ENCODE peak calls at places on chromosomes 13 and 19, in five cellular contexts. One of them, this sample, is unnamed.
A peak's percentile ranks its signal among the peaks of the same experiment; 100 is the strongest.

GRCh38 chr19:21084343-21084742 is 2.3 kb downstream of the ZNF714 start:
- DNase-seq in uterus: no peak
- DNase-seq in A549: no peak
- DNase-seq in thoracic aorta: no peak
- DNase-seq in mesendoderm: peak; percentile 26
- DNase-seq in this sample: no peak

GRCh38 chr13:52845334-52845761 is 3.1 kb downstream of the PCDH8 start:
- DNase-seq in uterus: no peak
- DNase-seq in A549: no peak
- DNase-seq in thoracic aorta: no peak
- DNase-seq in mesendoderm: peak; percentile 70
- DNase-seq in this sample: no peak

GRCh38 chr13:86922936-86923335 is 748.2 kb upstream of the SLITRK5 start:
- DNase-seq in uterus: no peak
- DNase-seq in A549: no peak
- DNase-seq in thoracic aorta: no peak
- DNase-seq in mesendoderm: no peak
- DNase-seq in this sample: no peak

GRCh38 chr19:17172624-17173345 is 42.4 kb upstream of the USE1 start:
- DNase-seq in uterus: no peak
- DNase-seq in A549: no peak
- DNase-seq in thoracic aorta: no peak
- DNase-seq in mesendoderm: peak; percentile 42
- DNase-seq in this sample: peak; percentile 66

GRCh38 chr19:39946532-39946931 is 12.1 kb upstream of the FCGBP start:
- DNase-seq in uterus: no peak
- DNase-seq in A549: no peak
- DNase-seq in thoracic aorta: no peak
- DNase-seq in mesendoderm: no peak
- DNase-seq in this sample: no peak

GRCh38 chr13:113934576-113934975 is 39.3 kb downstream of the C13orf46 start:
- DNase-seq in uterus: peak; percentile 15
- DNase-seq in A549: no peak
- DNase-seq in thoracic aorta: no peak
- DNase-seq in mesendoderm: no peak
- DNase-seq in this sample: no peak

GRCh38 chr13:97574926-97575325 is 141.0 kb downstream of the RAP2A start:
- DNase-seq in uterus: no peak
- DNase-seq in A549: no peak
- DNase-seq in thoracic aorta: no peak
- DNase-seq in mesendoderm: peak; percentile 89
- DNase-seq in this sample: peak; percentile 54

GRCh38 chr13:104837756-104838155 is 1697.7 kb downstream of the EFNB2 start:
- DNase-seq in uterus: no peak
- DNase-seq in A549: no peak
- DNase-seq in thoracic aorta: no peak
- DNase-seq in mesendoderm: no peak
- DNase-seq in this sample: no peak

GRCh38 chr19:45008554-45008953 is 7.3 kb downstream of the RELB start:
- DNase-seq in uterus: no peak
- DNase-seq in A549: no peak
- DNase-seq in thoracic aorta: no peak
- DNase-seq in mesendoderm: peak; percentile 19
- DNase-seq in this sample: peak; percentile 75

GRCh38 chr13:97316390-97316789 is 94.3 kb downstream of the MBNL2 start:
- DNase-seq in uterus: no peak
- DNase-seq in A549: no peak
- DNase-seq in thoracic aorta: no peak
- DNase-seq in mesendoderm: no peak
- DNase-seq in this sample: no peak

GRCh38 chr19:41934849-41935374 is 6.7 kb upstream of the ERFL start:
- DNase-seq in uterus: peak; percentile 53
- DNase-seq in A549: peak; percentile 96
- DNase-seq in thoracic aorta: no peak
- DNase-seq in mesendoderm: peak; percentile 88
- DNase-seq in this sample: peak; percentile 90

GRCh38 chr13:50735071-50735470 is 108.4 kb downstream of the DLEU7 start:
- DNase-seq in uterus: no peak
- DNase-seq in A549: no peak
- DNase-seq in thoracic aorta: no peak
- DNase-seq in mesendoderm: no peak
- DNase-seq in this sample: no peak

GRCh38 chr13:95239293-95239692 is 62.0 kb downstream of the ABCC4 start:
- DNase-seq in uterus: no peak
- DNase-seq in A549: no peak
- DNase-seq in thoracic aorta: no peak
- DNase-seq in mesendoderm: no peak
- DNase-seq in this sample: no peak

GRCh38 chr13:51861728-51862300 is at the start of gene CCDC70:
- DNase-seq in uterus: no peak
- DNase-seq in A549: no peak
- DNase-seq in thoracic aorta: no peak
- DNase-seq in mesendoderm: no peak
- DNase-seq in this sample: no peak

GRCh38 chr19:13984875-13985741 is 21.0 kb downstream of the RFX1 start:
- DNase-seq in uterus: no peak
- DNase-seq in A549: no peak
- DNase-seq in thoracic aorta: no peak
- DNase-seq in mesendoderm: no peak
- DNase-seq in this sample: no peak

GRCh38 chr13:50377726-50378270 is 362.6 kb downstream of the KCNRG start:
- DNase-seq in uterus: no peak
- DNase-seq in A549: no peak
- DNase-seq in thoracic aorta: no peak
- DNase-seq in mesendoderm: no peak
- DNase-seq in this sample: no peak

GRCh38 chr13:113742000-113742441 is 17.0 kb upstream of the TMEM255B start:
- DNase-seq in uterus: no peak
- DNase-seq in A549: no peak
- DNase-seq in thoracic aorta: no peak
- DNase-seq in mesendoderm: peak; percentile 50
- DNase-seq in this sample: peak; percentile 74

GRCh38 chr19:13095934-13096890 is 6.4 kb downstream of the LYL1 start:
- DNase-seq in uterus: peak; percentile 51
- DNase-seq in A549: peak; percentile 30
- DNase-seq in thoracic aorta: no peak
- DNase-seq in mesendoderm: peak; percentile 87
- DNase-seq in this sample: peak; percentile 69

GRCh38 chr19:45643024-45643926 is 4.1 kb upstream of the EML2 start:
- DNase-seq in uterus: peak; percentile 76
- DNase-seq in A549: peak; percentile 95
- DNase-seq in thoracic aorta: no peak
- DNase-seq in mesendoderm: peak; percentile 91
- DNase-seq in this sample: peak; percentile 95

GRCh38 chr13:45875951-45876350 is 24.4 kb upstream of the SIAH3 start:
- DNase-seq in uterus: no peak
- DNase-seq in A549: no peak
- DNase-seq in thoracic aorta: no peak
- DNase-seq in mesendoderm: peak; percentile 44
- DNase-seq in this sample: no peak

GRCh38 chr13:78978381-78978998 is 319.5 kb upstream of the OBI1 start:
- DNase-seq in uterus: no peak
- DNase-seq in A549: peak; percentile 13
- DNase-seq in thoracic aorta: no peak
- DNase-seq in mesendoderm: peak; percentile 60
- DNase-seq in this sample: peak; percentile 65

GRCh38 chr13:101996906-101997408 is 404.9 kb downstream of the FGF14 start:
- DNase-seq in uterus: no peak
- DNase-seq in A549: no peak
- DNase-seq in thoracic aorta: no peak
- DNase-seq in mesendoderm: no peak
- DNase-seq in this sample: no peak

GRCh38 chr19:21824679-21825078 is 11.3 kb downstream of the ZNF43 start:
- DNase-seq in uterus: no peak
- DNase-seq in A549: no peak
- DNase-seq in thoracic aorta: no peak
- DNase-seq in mesendoderm: no peak
- DNase-seq in this sample: no peak

GRCh38 chr13:51684076-51684475 is 99.8 kb downstream of the WDFY2 start:
- DNase-seq in uterus: no peak
- DNase-seq in A549: no peak
- DNase-seq in thoracic aorta: no peak
- DNase-seq in mesendoderm: no peak
- DNase-seq in this sample: no peak

GRCh38 chr13:25375727-25376358 is 4.1 kb downstream of the ATP8A2 start:
- DNase-seq in uterus: no peak
- DNase-seq in A549: peak; percentile 13
- DNase-seq in thoracic aorta: no peak
- DNase-seq in mesendoderm: peak; percentile 66
- DNase-seq in this sample: peak; percentile 49

GRCh38 chr13:111319521-111319920 is 921 bp upstream of the TEX29 start:
- DNase-seq in uterus: no peak
- DNase-seq in A549: no peak
- DNase-seq in thoracic aorta: no peak
- DNase-seq in mesendoderm: no peak
- DNase-seq in this sample: no peak

GRCh38 chr13:85653681-85654080 is 145.5 kb downstream of the SLITRK6 start:
- DNase-seq in uterus: no peak
- DNase-seq in A549: no peak
- DNase-seq in thoracic aorta: no peak
- DNase-seq in mesendoderm: no peak
- DNase-seq in this sample: no peak

GRCh38 chr19:3061214-3062161 is 807 bp downstream of the TLE5 start:
- DNase-seq in uterus: peak; percentile 77
- DNase-seq in A549: no peak
- DNase-seq in thoracic aorta: no peak
- DNase-seq in mesendoderm: no peak
- DNase-seq in this sample: no peak

GRCh38 chr19:45451181-45451849 is 16.5 kb upstream of the FOSB start:
- DNase-seq in uterus: peak; percentile 54
- DNase-seq in A549: no peak
- DNase-seq in thoracic aorta: no peak
- DNase-seq in mesendoderm: peak; percentile 59
- DNase-seq in this sample: peak; percentile 37

GRCh38 chr13:105960326-105960725 is 575.1 kb downstream of the EFNB2 start:
- DNase-seq in uterus: no peak
- DNase-seq in A549: no peak
- DNase-seq in thoracic aorta: no peak
- DNase-seq in mesendoderm: no peak
- DNase-seq in this sample: no peak

GRCh38 chr13:109859898-109860297 is 73.5 kb upstream of the IRS2 start:
- DNase-seq in uterus: no peak
- DNase-seq in A549: no peak
- DNase-seq in thoracic aorta: no peak
- DNase-seq in mesendoderm: no peak
- DNase-seq in this sample: no peak

GRCh38 chr19:40347476-40348124 is 597 bp downstream of the C19orf47 start:
- DNase-seq in uterus: no peak
- DNase-seq in A549: no peak
- DNase-seq in thoracic aorta: no peak
- DNase-seq in mesendoderm: no peak
- DNase-seq in this sample: no peak

GRCh38 chr13:53953205-53953604 is 924.6 kb downstream of the OLFM4 start:
- DNase-seq in uterus: no peak
- DNase-seq in A549: no peak
- DNase-seq in thoracic aorta: no peak
- DNase-seq in mesendoderm: no peak
- DNase-seq in this sample: no peak

GRCh38 chr19:47067215-47067847 is 18.9 kb upstream of the TMEM160 start:
- DNase-seq in uterus: no peak
- DNase-seq in A549: no peak
- DNase-seq in thoracic aorta: no peak
- DNase-seq in mesendoderm: no peak
- DNase-seq in this sample: no peak

GRCh38 chr19:47068246-47068645 is 19.8 kb upstream of the TMEM160 start:
- DNase-seq in uterus: no peak
- DNase-seq in A549: no peak
- DNase-seq in thoracic aorta: no peak
- DNase-seq in mesendoderm: no peak
- DNase-seq in this sample: no peak

GRCh38 chr19:47063874-47064273 is 15.4 kb upstream of the TMEM160 start:
- DNase-seq in uterus: no peak
- DNase-seq in A549: no peak
- DNase-seq in thoracic aorta: no peak
- DNase-seq in mesendoderm: no peak
- DNase-seq in this sample: no peak

GRCh38 chr19:47066376-47067214 is 18.2 kb upstream of the TMEM160 start:
- DNase-seq in uterus: no peak
- DNase-seq in A549: no peak
- DNase-seq in thoracic aorta: no peak
- DNase-seq in mesendoderm: no peak
- DNase-seq in this sample: no peak

DNA sequence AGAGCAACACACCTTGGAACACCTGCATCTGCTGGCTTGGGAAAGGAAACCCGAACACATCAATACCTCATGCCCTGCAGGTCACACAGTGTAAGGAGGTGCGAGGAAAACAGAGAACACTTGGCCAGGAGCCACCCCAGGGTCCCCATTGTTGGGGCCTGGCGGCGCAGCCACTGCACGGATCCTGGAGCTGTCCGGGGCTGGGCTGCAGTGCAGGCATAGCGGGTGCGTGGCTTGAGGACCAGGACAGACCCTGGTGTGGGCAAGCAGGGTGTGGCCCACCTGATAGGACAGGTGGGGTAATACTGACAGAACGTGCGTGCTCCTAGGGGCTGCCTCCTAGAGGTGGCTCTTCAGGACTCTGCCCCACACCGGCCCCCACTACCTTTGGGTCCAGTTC is 16.8 kb upstream of the TMEM160 start:
- DNase-seq in uterus: no peak
- DNase-seq in A549: no peak
- DNase-seq in thoracic aorta: no peak
- DNase-seq in mesendoderm: no peak
- DNase-seq in this sample: no peak
- H3K4me3 ChIP-seq in uterus: no peak overlapping the region
- H3K4me3 ChIP-seq in A549: no peak overlapping the region
- H3K4me3 ChIP-seq in thoracic aorta: no peak overlapping the region
- H3K4me3 ChIP-seq in mesendoderm: no peak overlapping the region
- H3K4me3 ChIP-seq in this sample: no peak overlapping the region

GRCh38 chr19:49333426-49334288 is 1.5 kb upstream of the CD37 start:
- DNase-seq in uterus: no peak
- DNase-seq in A549: no peak
- DNase-seq in thoracic aorta: no peak
- DNase-seq in mesendoderm: no peak
- DNase-seq in this sample: no peak
- H3K4me3 ChIP-seq in uterus: no peak overlapping the region
- H3K4me3 ChIP-seq in A549: no peak overlapping the region
- H3K4me3 ChIP-seq in thoracic aorta: no peak overlapping the region
- H3K4me3 ChIP-seq in mesendoderm: no peak overlapping the region
- H3K4me3 ChIP-seq in this sample: no peak overlapping the region

GRCh38 chr19:1267441-1268391 is 1.4 kb upstream of the CIRBP start:
- DNase-seq in uterus: peak; percentile 45
- DNase-seq in A549: no peak
- DNase-seq in thoracic aorta: no peak
- DNase-seq in mesendoderm: no peak
- DNase-seq in this sample: no peak
- H3K4me3 ChIP-seq in uterus: no peak overlapping the region
- H3K4me3 ChIP-seq in A549: peak overlapping the region; percentile 53
- H3K4me3 ChIP-seq in thoracic aorta: peak overlapping the region; percentile 70
- H3K4me3 ChIP-seq in mesendoderm: no peak overlapping the region
- H3K4me3 ChIP-seq in this sample: peak overlapping the region; percentile 16

DNA sequence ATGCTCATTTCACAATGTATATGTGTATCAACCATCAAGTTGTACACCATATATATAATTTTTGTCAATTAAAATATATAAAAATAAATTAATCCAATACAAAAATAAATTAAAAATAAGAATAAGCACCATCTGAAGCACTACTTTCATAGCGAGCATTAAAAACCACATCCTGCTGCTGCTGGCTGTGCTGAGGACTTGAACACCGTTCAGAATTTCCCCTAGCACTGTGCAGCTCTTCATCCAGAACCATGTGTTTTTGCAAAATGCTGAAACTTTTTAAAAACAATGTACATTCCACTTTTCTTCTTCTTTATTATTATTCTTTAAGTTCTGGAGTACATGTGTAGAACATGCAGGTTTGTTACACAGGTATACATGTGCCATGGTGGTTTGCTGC is 40.0 kb upstream of the FOXO1 start:
- DNase-seq in uterus: no peak
- DNase-seq in A549: no peak
- DNase-seq in thoracic aorta: no peak
- DNase-seq in mesendoderm: no peak
- DNase-seq in this sample: no peak
- H3K4me3 ChIP-seq in uterus: no peak overlapping the region
- H3K4me3 ChIP-seq in A549: no peak overlapping the region
- H3K4me3 ChIP-seq in thoracic aorta: no peak overlapping the region
- H3K4me3 ChIP-seq in mesendoderm: no peak overlapping the region
- H3K4me3 ChIP-seq in this sample: no peak overlapping the region

This sample was measured in Caco-2.